ENCODE peak calls at places on chromosome 5, in eight cellular contexts. X is kidney epithelial cell, Y is neural progenitor cell, H is stomach, B is cardiac fibroblast, A is heart right ventricle, C is testis, Z is sigmoid colon. O is an unnamed sample.

GRCh38 chr5:7018144-7018543 is 304.9 kb downstream of the TENT4A start:
- DNase-seq in X (no peak), Y (no peak), H (no peak), B (no peak), A (no peak), C (no peak), Z (no peak), O (no peak)

GRCh38 chr5:143066556-143067281 is 296.5 kb downstream of the ARHGAP26 start:
- DNase-seq in X (no peak), Y (no peak), H (no peak), B (peak; percentile 50), A (peak; percentile 43), C (no peak), Z (peak; percentile 70), O (no peak)

GRCh38 chr5:76303917-76304316 is 99.2 kb upstream of the IQGAP2 start:
- DNase-seq in X (peak; percentile 84), Y (no peak), H (peak; percentile 42), B (no peak), A (no peak), C (no peak), Z (no peak), O (peak; percentile 78)

GRCh38 chr5:14225173-14225834 is 82.2 kb downstream of the TRIO start:
- DNase-seq in X (no peak), Y (no peak), H (no peak), B (no peak), A (no peak), C (no peak), Z (no peak), O (no peak)

GRCh38 chr5:127844631-127845030 is 141.4 kb downstream of the CCDC192 start:
- DNase-seq in X (no peak), Y (peak; percentile 52), H (peak; percentile 69), B (no peak), A (peak; percentile 52), C (no peak), Z (peak; percentile 64), O (peak; percentile 52)

GRCh38 chr5:175778951-175779475 is 92.4 kb upstream of the CPLX2 start:
- DNase-seq in X (no peak), Y (no peak), H (no peak), B (peak; percentile 13), A (peak; percentile 55), C (peak; percentile 97), Z (no peak), O (no peak)

GRCh38 chr5:118778951-118779350 is 209.4 kb downstream of the DTWD2 start:
- DNase-seq in X (no peak), Y (no peak), H (no peak), B (no peak), A (no peak), C (no peak), Z (no peak), O (no peak)

GRCh38 chr5:172796306-172796705 is 25.3 kb upstream of the DUSP1 start:
- DNase-seq in X (no peak), Y (no peak), H (no peak), B (no peak), A (no peak), C (no peak), Z (no peak), O (peak; percentile 36)

GRCh38 chr5:134125195-134126015 is 10.9 kb downstream of the TCF7 start:
- DNase-seq in X (no peak), Y (no peak), H (peak; percentile 76), B (peak; percentile 96), A (peak; percentile 53), C (peak; percentile 34), Z (no peak), O (no peak)

GRCh38 chr5:122102825-122103224 is 24.8 kb upstream of the LOX start:
- DNase-seq in X (peak; percentile 71), Y (no peak), H (no peak), B (peak; percentile 93), A (no peak), C (no peak), Z (no peak), O (no peak)

GRCh38 chr5:168076561-168076991 is 214.9 kb upstream of the WWC1 start:
- DNase-seq in X (no peak), Y (peak; percentile 73), H (no peak), B (peak; percentile 14), A (peak; percentile 28), C (peak; percentile 65), Z (peak; percentile 74), O (peak; percentile 93)

GRCh38 chr5:6081727-6082210 is 296.6 kb downstream of the MED10 start:
- DNase-seq in X (no peak), Y (no peak), H (no peak), B (no peak), A (no peak), C (no peak), Z (no peak), O (no peak)

GRCh38 chr5:30928966-30929365 is 264.5 kb upstream of the CDH6 start:
- DNase-seq in X (no peak), Y (no peak), H (no peak), B (no peak), A (no peak), C (no peak), Z (no peak), O (no peak)

GRCh38 chr5:178385472-178385853 is 152.9 kb upstream of the PHYKPL start:
- DNase-seq in X (peak; percentile 18), Y (no peak), H (no peak), B (peak; percentile 8), A (no peak), C (no peak), Z (peak; percentile 28), O (peak; percentile 54)

GRCh38 chr5:127203818-127204217 is 86.8 kb upstream of the MEGF10 start:
- DNase-seq in X (no peak), Y (no peak), H (no peak), B (peak; percentile 88), A (no peak), C (no peak), Z (no peak), O (no peak)

GRCh38 chr5:179478624-179479023 is 71.7 kb upstream of the RUFY1 start:
- DNase-seq in X (no peak), Y (no peak), H (no peak), B (no peak), A (no peak), C (no peak), Z (no peak), O (no peak)

GRCh38 chr5:135072357-135073247 is 38.6 kb upstream of the PITX1 start:
- DNase-seq in X (no peak), Y (peak; percentile 50), H (no peak), B (no peak), A (no peak), C (no peak), Z (no peak), O (peak; percentile 88)

GRCh38 chr5:177529247-177529901 is 12.6 kb upstream of the DDX41 start:
- DNase-seq in X (no peak), Y (no peak), H (no peak), B (no peak), A (no peak), C (no peak), Z (peak; percentile 40), O (no peak)

GRCh38 chr5:72597456-72597948 is 90.3 kb upstream of the ZNF366 start:
- DNase-seq in X (peak; percentile 70), Y (no peak), H (peak; percentile 31), B (peak; percentile 88), A (peak; percentile 15), C (no peak), Z (no peak), O (peak; percentile 62)

DNA sequence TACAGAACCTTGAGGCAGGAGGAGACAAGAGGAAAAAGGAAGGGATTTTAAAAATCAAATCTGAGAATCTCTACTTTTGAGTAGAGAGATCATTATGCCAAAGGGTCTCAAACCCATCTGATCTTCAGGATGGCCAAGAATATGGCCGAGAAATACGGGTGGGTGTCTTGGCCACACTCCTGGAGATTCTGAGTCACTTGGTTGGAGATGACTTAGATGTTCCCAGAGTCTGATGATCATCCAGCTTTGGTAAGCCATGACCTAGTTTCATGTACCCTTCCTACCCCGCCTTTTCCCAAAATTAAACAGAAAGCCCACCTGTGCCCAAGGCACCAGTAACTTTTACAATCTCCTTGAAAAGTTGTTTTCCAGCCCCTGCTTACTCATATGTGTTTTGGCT is 166.9 kb upstream of the GPR151 start:
- DNase-seq in X (no peak), Y (no peak), H (no peak), B (no peak), A (no peak), C (no peak), Z (no peak), O (no peak)
- H3K4me3 ChIP-seq in X (no peak overlapping the region), Y (no peak overlapping the region), H (no peak overlapping the region), B (no peak overlapping the region), A (no peak overlapping the region), C (no peak overlapping the region), Z (no peak overlapping the region), O (no peak overlapping the region)

DNA sequence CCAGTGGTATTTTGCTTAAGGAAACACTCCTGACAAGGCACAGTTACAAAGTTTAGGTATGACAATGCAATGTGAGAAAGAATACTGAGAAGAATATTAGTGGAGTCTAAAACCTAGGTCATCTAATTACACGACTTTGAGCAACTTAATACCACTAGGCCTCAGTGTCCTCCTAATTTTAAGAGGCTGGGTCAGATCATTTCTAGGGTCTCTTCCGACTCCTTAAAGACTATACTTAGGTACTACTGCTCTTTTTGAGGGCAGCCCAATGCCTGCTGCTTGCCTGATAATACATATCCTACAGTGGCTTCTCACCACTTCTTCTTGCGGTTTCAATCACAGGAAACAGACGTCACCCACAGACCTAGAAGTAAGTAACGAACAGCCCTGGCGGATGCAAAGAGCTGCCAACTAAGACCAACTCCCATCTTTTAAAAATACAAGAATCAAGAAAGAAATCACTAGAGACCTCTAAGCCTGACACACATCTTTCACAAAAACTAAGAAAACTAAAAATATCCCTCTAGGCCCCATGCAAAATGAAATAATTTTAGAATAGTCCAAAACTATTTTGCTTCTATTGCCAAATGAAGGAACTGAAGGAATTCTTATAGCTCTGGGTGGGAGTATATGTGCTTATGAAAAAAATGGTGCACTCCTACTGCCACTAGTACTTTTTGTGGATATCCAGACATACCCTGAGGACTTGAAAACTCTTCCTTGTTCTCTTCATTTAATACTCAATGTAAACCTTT is 13.1 kb downstream of the DIAPH1 start:
- DNase-seq in X (no peak), Y (no peak), H (peak; percentile 46), B (peak; percentile 92), A (peak; percentile 65), C (peak; percentile 32), Z (peak; percentile 72), O (no peak)
- H3K4me3 ChIP-seq in X (no peak overlapping the region), Y (no peak overlapping the region), H (no peak overlapping the region), B (no peak overlapping the region), A (no peak overlapping the region), C (no peak overlapping the region), Z (no peak overlapping the region), O (no peak overlapping the region)

DNA sequence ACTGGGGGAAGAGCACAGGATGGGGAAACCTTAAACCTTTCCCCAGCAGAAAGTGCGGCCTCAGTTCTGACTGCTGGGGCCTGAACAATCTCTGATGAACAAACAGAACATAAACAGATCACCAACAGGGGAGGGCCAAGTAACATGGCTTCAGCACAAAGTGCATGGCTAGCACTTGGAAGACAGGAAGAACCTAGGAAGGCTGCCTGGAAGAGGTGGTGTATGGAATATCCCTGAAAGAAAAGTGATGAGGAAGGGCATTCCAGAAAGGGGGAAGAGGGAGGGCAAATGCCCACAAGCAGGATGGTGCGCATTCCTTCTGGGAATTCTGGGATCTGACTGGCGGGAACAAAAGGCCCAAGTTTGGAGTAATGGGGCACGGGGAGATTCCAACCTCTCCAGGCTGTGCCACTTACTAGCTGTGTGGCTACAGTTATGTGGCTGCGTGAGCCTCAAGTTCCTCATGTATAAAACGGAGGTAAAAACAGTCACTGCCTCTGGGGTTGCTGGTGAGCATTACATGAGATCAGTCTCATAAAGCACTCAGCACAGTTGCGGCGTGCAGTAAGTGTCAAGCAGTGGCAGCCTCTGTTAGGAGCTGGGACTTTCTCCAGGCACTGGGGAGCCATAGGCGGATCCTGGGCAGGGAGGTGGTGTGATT is 1.6 kb downstream of the PDGFRB start:
- DNase-seq in X (no peak), Y (peak; percentile 48), H (no peak), B (peak; percentile 62), A (no peak), C (peak; percentile 46), Z (no peak), O (peak; percentile 72)
- H3K4me3 ChIP-seq in X (peak overlapping the region; percentile 1), Y (no peak overlapping the region), H (peak overlapping the region; percentile 45), B (peak overlapping the region; percentile 77), A (peak overlapping the region; percentile 46), C (peak overlapping the region; percentile 49), Z (peak overlapping the region; percentile 61), O (no peak overlapping the region)

GRCh38 chr5:78758169-78758839 is 109.7 kb upstream of the LHFPL2 start:
- DNase-seq in X (no peak), Y (no peak), H (no peak), B (peak; percentile 43), A (no peak), C (no peak), Z (no peak), O (no peak)
- H3K4me3 ChIP-seq in X (no peak overlapping the region), Y (no peak overlapping the region), H (no peak overlapping the region), B (no peak overlapping the region), A (no peak overlapping the region), C (no peak overlapping the region), Z (no peak overlapping the region), O (no peak overlapping the region)

O was measured in endodermal cell.